ENCODE peak calls at places on chromosomes 11 and 22, in eight cellular contexts. H, V, B, T, S, P, X and O are unnamed samples.

GRCh38 chr11:41301023-41301422 is 158.4 kb downstream of the LRRC4C start:
- DNase-seq in H (no peak), V (no peak), B (no peak), T (no peak), S (no peak), P (no peak), X (no peak), O (no peak)

GRCh38 chr11:104073950-104074349 is 37.5 kb downstream of the DDI1 start:
- DNase-seq in H (no peak), V (no peak), B (peak), T (no peak), S (no peak), P (peak), X (peak), O (peak)

GRCh38 chr11:64340671-64341335 is 799 bp downstream of the CCDC88B start:
- DNase-seq in H (no peak), V (peak), B (no peak), T (peak), S (no peak), P (no peak), X (no peak), O (no peak)

GRCh38 chr11:11608783-11609232 is 13.0 kb downstream of the GALNT18 start:
- DNase-seq in H (peak), V (peak), B (no peak), T (no peak), S (no peak), P (peak), X (peak), O (no peak)

GRCh38 chr11:121575250-121575962 is 122.6 kb upstream of the SORL1-AS1 start:
- DNase-seq in H (peak), V (no peak), B (peak), T (no peak), S (no peak), P (peak), X (no peak), O (no peak)

GRCh38 chr11:112806876-112807275 is 154.3 kb upstream of the NCAM1 start:
- DNase-seq in H (no peak), V (no peak), B (no peak), T (no peak), S (no peak), P (no peak), X (no peak), O (no peak)

GRCh38 chr11:95585071-95585751 is 204.4 kb downstream of the FAM76B start:
- DNase-seq in H (peak), V (no peak), B (no peak), T (no peak), S (no peak), P (peak), X (no peak), O (no peak)

GRCh38 chr11:44992181-44992582 is 41.5 kb upstream of the TP53I11 start:
- DNase-seq in H (no peak), V (no peak), B (peak), T (no peak), S (no peak), P (no peak), X (no peak), O (no peak)

GRCh38 chr11:63687845-63688244 is 6.5 kb downstream of the RTN3 start:
- DNase-seq in H (no peak), V (no peak), B (no peak), T (no peak), S (no peak), P (no peak), X (no peak), O (no peak)

GRCh38 chr11:132838621-132839020 is 693.7 kb downstream of the OPCML start:
- DNase-seq in H (peak), V (no peak), B (no peak), T (no peak), S (no peak), P (peak), X (no peak), O (no peak)

GRCh38 chr22:17788528-17789378 is 14.5 kb upstream of the BID start:
- DNase-seq in H (no peak), V (no peak), B (no peak), T (no peak), S (no peak), P (no peak), X (no peak), O (no peak)

GRCh38 chr11:130897262-130898182 is 18.8 kb downstream of the SNX19 start:
- DNase-seq in H (peak), V (no peak), B (peak), T (no peak), S (no peak), P (peak), X (peak), O (peak)

GRCh38 chr11:75480185-75480889 is 45.4 kb downstream of the GDPD5 start:
- DNase-seq in H (no peak), V (no peak), B (no peak), T (no peak), S (no peak), P (no peak), X (no peak), O (no peak)

GRCh38 chr11:19597194-19597593 is 115.4 kb upstream of the NAV2 start:
- DNase-seq in H (peak), V (no peak), B (no peak), T (no peak), S (no peak), P (peak), X (peak), O (no peak)

GRCh38 chr11:112355726-112356125 is 95.1 kb upstream of the PLET1 start:
- DNase-seq in H (peak), V (peak), B (no peak), T (no peak), S (peak), P (peak), X (no peak), O (no peak)

GRCh38 chr11:109308551-109308950 is 113.4 kb upstream of the C11orf87 start:
- DNase-seq in H (no peak), V (no peak), B (no peak), T (no peak), S (no peak), P (no peak), X (no peak), O (no peak)

GRCh38 chr22:31106651-31107205 is 640 bp downstream of the SELENOM start:
- DNase-seq in H (peak), V (no peak), B (no peak), T (no peak), S (no peak), P (peak), X (no peak), O (no peak)

GRCh38 chr11:105220175-105220574 is 80.6 kb upstream of the CARD18 start:
- DNase-seq in H (no peak), V (no peak), B (no peak), T (no peak), S (no peak), P (no peak), X (no peak), O (no peak)

GRCh38 chr11:74025467-74026166 is 16.7 kb upstream of the UCP3 start:
- DNase-seq in H (peak), V (no peak), B (no peak), T (no peak), S (no peak), P (peak), X (peak), O (no peak)

GRCh38 chr11:114889464-114890065 is 211.2 kb downstream of the NXPE2 start:
- DNase-seq in H (no peak), V (no peak), B (no peak), T (no peak), S (no peak), P (no peak), X (no peak), O (no peak)

GRCh38 chr11:73227571-73228211 is 9.6 kb downstream of the P2RY2 start:
- DNase-seq in H (no peak), V (no peak), B (peak), T (no peak), S (peak), P (no peak), X (peak), O (peak)

GRCh38 chr22:36135306-36135705 is 25.2 kb downstream of the APOL3 start:
- DNase-seq in H (no peak), V (no peak), B (no peak), T (no peak), S (no peak), P (no peak), X (no peak), O (no peak)

GRCh38 chr11:78834886-78835285 is 260.2 kb upstream of the NARS2 start:
- DNase-seq in H (no peak), V (no peak), B (no peak), T (no peak), S (no peak), P (no peak), X (no peak), O (no peak)

GRCh38 chr11:17250561-17251350 is 25.8 kb upstream of the NUCB2 start:
- DNase-seq in H (no peak), V (no peak), B (no peak), T (no peak), S (no peak), P (peak), X (no peak), O (no peak)

GRCh38 chr22:19037282-19038163 is 84.7 kb downstream of the DGCR2 start:
- DNase-seq in H (no peak), V (no peak), B (no peak), T (no peak), S (no peak), P (no peak), X (no peak), O (no peak)

GRCh38 chr11:34830035-34830434 is 86.1 kb downstream of the APIP start:
- DNase-seq in H (no peak), V (no peak), B (no peak), T (no peak), S (no peak), P (no peak), X (no peak), O (no peak)

GRCh38 chr11:22583963-22584492 is 41.6 kb downstream of the FANCF start:
- DNase-seq in H (no peak), V (no peak), B (no peak), T (no peak), S (no peak), P (no peak), X (no peak), O (no peak)

GRCh38 chr11:74288161-74288560 is 23.3 kb downstream of the P4HA3 start:
- DNase-seq in H (peak), V (no peak), B (peak), T (no peak), S (no peak), P (peak), X (peak), O (peak)

DNA sequence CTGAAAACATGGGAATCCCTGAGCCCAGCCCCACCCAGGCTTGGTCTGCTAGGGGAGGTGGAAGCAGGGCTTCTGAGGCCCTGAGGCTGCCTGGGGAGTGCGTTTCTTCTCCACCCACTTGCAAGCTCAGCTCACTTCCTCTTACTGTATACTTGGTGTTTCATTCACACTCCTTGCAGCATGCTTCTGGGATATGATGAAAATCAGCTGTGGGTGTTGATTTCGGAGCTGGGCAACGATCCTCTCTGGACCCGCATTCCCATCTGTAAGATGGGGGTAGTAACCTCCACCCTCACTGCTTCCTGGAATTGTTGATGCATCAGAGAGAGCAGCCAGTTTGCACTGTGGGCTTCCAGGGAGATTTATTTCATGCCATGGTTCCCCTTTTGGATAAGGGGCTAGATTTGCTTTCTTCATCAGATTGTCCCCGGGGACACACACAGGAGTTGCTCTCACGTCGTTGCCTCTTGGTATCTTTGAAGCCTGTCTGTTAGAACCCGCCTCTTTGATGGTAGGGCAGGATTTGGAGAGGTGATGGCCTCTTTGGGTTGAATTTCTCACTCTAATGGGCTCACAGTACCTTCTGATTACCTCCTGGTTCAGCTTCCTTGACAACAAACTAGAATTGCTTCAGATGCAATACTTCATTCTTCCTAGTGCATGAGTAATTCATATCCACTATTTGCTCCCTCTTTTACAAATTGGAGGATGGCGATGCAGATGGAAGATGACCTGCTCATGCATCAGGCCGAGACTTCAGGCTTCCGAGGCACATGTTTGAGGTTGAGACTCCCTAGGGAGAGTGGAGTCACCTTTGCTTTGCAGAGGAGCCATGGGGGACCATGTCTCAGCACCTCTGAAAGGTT is 40.4 kb downstream of the BCR start:
- DNase-seq in H (peak), V (peak), B (no peak), T (no peak), S (no peak), P (peak), X (no peak), O (no peak)
- H3K27ac ChIP-seq in H (peak), V (peak), B (peak), T (peak), S (no peak), P (no peak), X (peak), O (peak)

DNA sequence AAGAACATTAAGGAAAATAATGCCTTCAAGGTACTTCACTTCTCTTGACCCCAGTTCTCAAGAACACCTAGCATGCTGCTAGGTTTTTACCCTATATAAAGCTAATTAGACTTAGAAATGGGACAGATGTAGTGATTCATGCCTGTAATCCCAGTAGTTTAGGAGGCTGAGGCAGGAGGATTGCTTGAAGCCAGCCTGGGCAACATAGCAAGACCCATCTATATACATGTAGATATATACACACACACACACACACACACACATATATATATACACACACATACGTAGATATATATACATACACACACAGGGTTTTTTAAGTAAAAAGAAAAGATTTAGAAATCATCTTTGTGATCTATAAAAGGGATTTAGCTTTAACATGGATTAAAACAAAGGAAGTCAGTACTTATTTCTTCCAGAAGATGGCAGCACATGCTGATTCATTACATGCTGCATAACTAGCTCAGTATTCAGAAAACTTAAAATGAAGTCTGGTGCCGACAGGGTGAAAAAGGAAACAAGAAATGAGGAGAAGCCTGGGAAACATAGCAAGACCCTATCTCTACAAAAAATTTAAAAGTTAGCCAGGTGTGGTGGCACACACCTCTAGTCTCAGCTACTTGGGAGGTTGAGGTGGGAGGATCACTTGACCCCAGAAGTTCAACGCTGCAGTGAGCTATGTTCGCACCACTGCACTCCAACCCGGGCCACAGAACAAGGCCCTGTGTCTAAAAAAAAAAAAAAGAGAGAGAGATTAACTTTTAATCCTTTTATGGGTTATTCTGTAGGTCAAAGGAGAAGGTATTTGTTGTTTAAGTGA is 28.5 kb upstream of the RBX1 start:
- DNase-seq in H (peak), V (peak), B (peak), T (no peak), S (peak), P (peak), X (peak), O (no peak)
- H3K27ac ChIP-seq in H (no peak), V (no peak), B (no peak), T (peak), S (no peak), P (no peak), X (no peak), O (no peak)

GRCh38 chr11:1298695-1299492 is 10.5 kb downstream of the TOLLIP start:
- DNase-seq in H (peak), V (no peak), B (peak), T (no peak), S (no peak), P (peak), X (peak), O (peak)
- H3K27ac ChIP-seq in H (no peak), V (no peak), B (peak), T (no peak), S (no peak), P (no peak), X (peak), O (peak)

GRCh38 chr11:61121917-61122316 is 19.6 kb downstream of the CD5 start:
- DNase-seq in H (no peak), V (no peak), B (no peak), T (no peak), S (no peak), P (no peak), X (no peak), O (no peak)
- H3K27ac ChIP-seq in H (no peak), V (no peak), B (no peak), T (peak), S (no peak), P (no peak), X (no peak), O (no peak)

GRCh38 chr22:24153959-24154358 is 27.3 kb upstream of the SUSD2 start:
- DNase-seq in H (no peak), V (no peak), B (no peak), T (no peak), S (no peak), P (no peak), X (no peak), O (no peak)
- H3K27ac ChIP-seq in H (no peak), V (no peak), B (no peak), T (peak), S (no peak), P (peak), X (peak), O (no peak)

DNA sequence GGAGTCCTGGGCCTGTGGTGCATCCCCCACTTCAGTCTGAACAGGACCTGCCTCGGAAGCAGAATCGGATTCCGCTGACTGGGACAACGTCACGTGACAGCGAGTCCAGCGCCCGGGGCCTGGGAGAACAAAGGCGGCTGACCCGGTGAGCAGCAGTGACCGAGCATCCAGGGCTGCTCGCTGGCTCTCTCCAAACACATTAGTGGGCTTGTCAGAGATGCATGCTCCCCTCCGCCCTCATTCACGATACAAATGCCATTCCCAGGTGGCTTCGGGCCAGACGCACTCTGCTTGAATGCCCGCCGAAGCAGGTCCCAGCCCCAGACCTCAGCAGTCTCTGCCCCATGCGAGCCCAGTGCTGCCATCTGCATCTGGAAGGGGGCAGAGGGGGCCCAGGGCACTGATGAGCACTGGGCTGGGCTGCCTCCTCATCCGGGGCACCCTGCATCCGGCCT is 91.0 kb downstream of the WNT7B start:
- DNase-seq in H (no peak), V (no peak), B (no peak), T (no peak), S (no peak), P (no peak), X (no peak), O (no peak)
- H3K27ac ChIP-seq in H (no peak), V (no peak), B (no peak), T (no peak), S (no peak), P (no peak), X (no peak), O (no peak)

DNA sequence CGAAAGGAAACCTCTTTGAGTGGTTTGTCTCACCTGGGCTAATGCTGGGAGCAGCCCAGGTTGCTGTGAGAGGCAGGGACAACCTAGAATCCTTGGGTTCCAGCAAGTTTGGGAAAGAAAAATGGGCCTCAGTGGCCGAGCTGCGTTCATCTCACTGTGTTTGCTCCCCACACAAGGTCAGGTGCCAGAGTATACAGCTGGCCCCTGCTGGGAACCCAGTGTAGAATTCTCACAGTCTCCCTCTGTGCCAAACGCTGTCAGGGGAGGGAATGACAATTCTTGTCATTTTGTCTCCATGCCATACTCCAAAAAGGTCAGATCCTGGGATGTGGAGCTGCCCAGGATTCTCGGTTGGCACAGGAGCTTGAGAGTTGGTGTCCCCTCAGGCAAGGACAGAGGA is 4.3 kb downstream of the DGKZ start:
- DNase-seq in H (no peak), V (no peak), B (peak), T (no peak), S (no peak), P (no peak), X (no peak), O (no peak)
- H3K27ac ChIP-seq in H (no peak), V (peak), B (peak), T (peak), S (no peak), P (no peak), X (peak), O (peak)